ENCODE peak calls at places on chromosome 18, in five cellular contexts. M, L, H, J and I are unnamed samples.

GRCh38 chr18:57839942-57840381 is 36.8 kb upstream of the ATP8B1 start:
- DNase-seq in M (peak; percentile 55), L (peak; percentile 43), H (peak; percentile 92), J (no peak), I (no peak)

GRCh38 chr18:35923939-35924338 is 48.5 kb upstream of the RMP24 start:
- DNase-seq in L (no peak), M (no peak), J (no peak), H (no peak), I (no peak)

GRCh38 chr18:9960263-9960904 is 46.6 kb downstream of the VAPA start:
- DNase-seq in H (no peak), M (no peak), J (no peak), L (no peak), I (no peak)

GRCh38 chr18:70720607-70721006 is 431.8 kb downstream of the SOCS6 start:
- DNase-seq in M (no peak), J (no peak), L (no peak), H (no peak), I (no peak)

GRCh38 chr18:67417864-67418523 is 98.5 kb downstream of the DSEL start:
- DNase-seq in H (peak; percentile 57), J (no peak), L (peak; percentile 56), M (peak; percentile 51), I (no peak)

GRCh38 chr18:23053756-23054457 is 81.4 kb upstream of the CABLES1 start:
- DNase-seq in H (peak; percentile 72), M (peak; percentile 73), L (peak; percentile 70), J (no peak), I (no peak)

GRCh38 chr18:55290898-55291297 is 297.1 kb downstream of the TCF4 start:
- DNase-seq in J (no peak), M (no peak), H (peak; percentile 29), L (no peak), I (no peak)

GRCh38 chr18:26190506-26190905 is 35.7 kb upstream of the TAF4B start:
- DNase-seq in J (peak; percentile 41), L (no peak), H (no peak), M (no peak), I (peak; percentile 46)

GRCh38 chr18:36688020-36688965 is 140.5 kb downstream of the TPGS2 start:
- DNase-seq in L (peak; percentile 56), J (peak; percentile 19), H (peak; percentile 74), M (peak; percentile 79), I (peak; percentile 18)

GRCh38 chr18:30358545-30358944 is 684.0 kb downstream of the DSC3 start:
- DNase-seq in J (no peak), L (no peak), H (no peak), M (peak; percentile 34), I (no peak)

GRCh38 chr18:44246001-44246400 is 434.7 kb upstream of the SETBP1 start:
- DNase-seq in L (no peak), H (no peak), J (no peak), M (no peak), I (no peak)

GRCh38 chr18:23136326-23137092 is 1.2 kb downstream of the CABLES1 start:
- DNase-seq in M (peak; percentile 35), J (peak; percentile 19), H (no peak), L (peak; percentile 70), I (peak; percentile 16)

GRCh38 chr18:48827321-48828200 is 123.2 kb downstream of the SMAD7 start:
- DNase-seq in M (peak; percentile 74), L (peak; percentile 75), J (peak; percentile 2), H (peak; percentile 73), I (no peak)

GRCh38 chr18:53153281-53153680 is 813.3 kb downstream of the DCC start:
- DNase-seq in M (peak; percentile 1), J (no peak), H (no peak), L (no peak), I (no peak)

GRCh38 chr18:21958256-21958655 is 211.1 kb upstream of the GATA6 start:
- DNase-seq in H (no peak), J (no peak), M (no peak), L (no peak), I (no peak)

GRCh38 chr18:28390022-28390421 is 213.1 kb upstream of the CDH2 start:
- DNase-seq in M (no peak), H (no peak), L (no peak), J (no peak), I (no peak)

GRCh38 chr18:13611058-13611615 is 115.2 kb downstream of the FAM210A start:
- DNase-seq in M (peak; percentile 57), J (no peak), L (peak; percentile 41), H (peak; percentile 13), I (peak; percentile 79)

GRCh38 chr18:49630246-49630699 is 68.4 kb downstream of the LIPG start:
- DNase-seq in M (peak; percentile 68), H (no peak), L (no peak), J (no peak), I (no peak)

GRCh38 chr18:25862881-25863600 is 227.4 kb downstream of the SS18 start:
- DNase-seq in L (peak; percentile 8), J (no peak), H (no peak), M (no peak), I (no peak)

GRCh38 chr18:44680271-44681038 is at the start of gene SETBP1:
- DNase-seq in L (peak; percentile 55), J (peak; percentile 22), M (peak; percentile 54), H (peak; percentile 2), I (peak; percentile 71)

GRCh38 chr18:58977223-58977622 is 112.5 kb downstream of the ZNF532 start:
- DNase-seq in M (peak; percentile 45), H (no peak), L (no peak), J (no peak), I (no peak)

GRCh38 chr18:5603153-5603552 is 59.4 kb upstream of the EPB41L3 start:
- DNase-seq in H (no peak), J (no peak), L (no peak), M (no peak), I (no peak)

GRCh38 chr18:49227456-49227855 is 233.0 kb downstream of the DYM start:
- DNase-seq in H (no peak), M (no peak), L (no peak), J (peak; percentile 32), I (no peak)

GRCh38 chr18:54671291-54671881 is 80.3 kb downstream of the DYNAP start:
- DNase-seq in L (no peak), H (peak; percentile 42), M (peak; percentile 63), J (no peak), I (no peak)

GRCh38 chr18:33937270-33937816 is 287.4 kb downstream of the NOL4 start:
- DNase-seq in H (no peak), M (no peak), L (no peak), J (no peak), I (no peak)

GRCh38 chr18:25111382-25112070 is 240.4 kb downstream of the ZNF521 start:
- DNase-seq in J (no peak), L (no peak), M (no peak), H (no peak), I (no peak)